ENCODE peak calls at places on chromosomes 6 and 20, in six cellular contexts. O is NAMALWA; J is neural crest cell; B is activated CD4-positive, alpha-beta memory T cell treated with anti-CD3 and anti-CD28 coated beads, Interleukin-2, amount 10 ng/mL, durations not matched to agents 7 days and 5 days; Z is stimulated activated CD4-positive, alpha-beta T cell treated with anti-CD3 and anti-CD28 coated beads, TNF-alpha, amount 100 ng/mL, for 1 hour; G is foreskin melanocyte. P is an unnamed sample.

GRCh38 chr6:64750910-64751309 is 956.1 kb downstream of the EYS start:
- DNase-seq in O (no peak), J (no peak), B (no peak), Z (no peak), G (no peak), P (no peak)

GRCh38 chr6:125074120-125074519 is 79.5 kb upstream of the TPD52L1 start:
- DNase-seq in O (no peak), J (no peak), B (no peak), Z (no peak), G (no peak), P (no peak)

GRCh38 chr20:7171911-7172310 is 404.4 kb downstream of the BMP2 start:
- DNase-seq in O (no peak), J (no peak), B (no peak), Z (no peak), G (no peak), P (no peak)

GRCh38 chr6:163085861-163086562 is 328.5 kb upstream of the QKI start:
- DNase-seq in O (no peak), J (no peak), B (no peak), Z (no peak), G (no peak), P (no peak)

GRCh38 chr6:142851601-142852000 is 93.4 kb downstream of the HIVEP2 start:
- DNase-seq in O (no peak), J (no peak), B (no peak), Z (no peak), G (no peak), P (no peak)

GRCh38 chr6:56244089-56244488 is 3.3 kb downstream of the COL21A1 start:
- DNase-seq in O (no peak), J (no peak), B (no peak), Z (no peak), G (no peak), P (no peak)

GRCh38 chr6:18634912-18635311 is 247.8 kb downstream of the RNF144B start:
- DNase-seq in O (no peak), J (no peak), B (no peak), Z (no peak), G (no peak), P (no peak)

GRCh38 chr6:147173140-147173539 is 31.1 kb upstream of the STXBP5 start:
- DNase-seq in O (no peak), J (no peak), B (no peak), Z (no peak), G (no peak), P (no peak)

GRCh38 chr6:4125933-4126864 is 9.2 kb downstream of the ECI2 start:
- DNase-seq in O (no peak), J (no peak), B (no peak), Z (no peak), G (peak), P (no peak)

GRCh38 chr20:60627751-60628565 is 624.1 kb upstream of the CDH4 start:
- DNase-seq in O (no peak), J (no peak), B (no peak), Z (no peak), G (no peak), P (no peak)

GRCh38 chr20:22339091-22339881 is 245.1 kb downstream of the FOXA2 start:
- DNase-seq in O (peak), J (peak), B (peak), Z (no peak), G (peak), P (peak)

GRCh38 chr20:17558941-17559304 is 11.0 kb upstream of the DSTN start:
- DNase-seq in O (no peak), J (no peak), B (no peak), Z (no peak), G (no peak), P (no peak)